ENCODE peak calls at places on chromosomes 6 and 20, in ten cellular contexts. I, T, L, W, Z, R, M, B, S and Q are unnamed samples.

GRCh38 chr6:5078121-5078695 is 6.9 kb upstream of the PPP1R3G start:
- DNase-seq in B (no peak), L (peak), T (no peak), Z (no peak), R (peak), I (no peak), W (peak), S (no peak), M (no peak), Q (no peak)

GRCh38 chr6:83365931-83366330 is 64.9 kb downstream of the ME1 start:
- DNase-seq in T (no peak), L (no peak), B (no peak), W (no peak), R (no peak), M (no peak), Z (no peak), I (no peak), S (no peak), Q (no peak)

GRCh38 chr6:170147056-170147787 is 143.7 kb downstream of the DLL1 start:
- DNase-seq in B (no peak), Z (no peak), W (no peak), T (no peak), M (no peak), S (no peak), R (no peak), I (no peak), L (no peak), Q (no peak)

GRCh38 chr6:85674604-85675003 is 31.9 kb upstream of the SYNCRIP start:
- DNase-seq in W (no peak), B (no peak), I (no peak), S (no peak), L (no peak), M (no peak), Z (no peak), T (no peak), R (no peak), Q (no peak)

GRCh38 chr6:27871919-27872633 is 40.1 kb downstream of the OR2B2 start:
- DNase-seq in M (peak), L (peak), T (peak), S (peak), Z (no peak), W (peak), B (peak), R (peak), I (peak), Q (peak)

GRCh38 chr6:36442083-36442670 is 477 bp downstream of the PXT1 start:
- DNase-seq in T (no peak), L (no peak), I (no peak), W (no peak), B (no peak), Z (no peak), M (no peak), R (no peak), S (no peak), Q (no peak)

GRCh38 chr6:67914419-67914818 is 720.7 kb upstream of the ADGRB3 start:
- DNase-seq in I (no peak), L (no peak), R (no peak), Z (no peak), B (no peak), W (no peak), M (no peak), T (no peak), S (no peak), Q (no peak)

GRCh38 chr20:3802524-3803239 is 6.6 kb downstream of the CDC25B start:
- DNase-seq in I (no peak), W (no peak), R (no peak), T (no peak), Z (no peak), M (no peak), L (no peak), B (no peak), S (no peak), Q (no peak)

GRCh38 chr20:21048841-21049273 is 57.3 kb downstream of the LINC00237 start:
- DNase-seq in L (peak), R (peak), M (peak), S (peak), B (no peak), Z (no peak), I (no peak), W (peak), T (peak), Q (peak)

GRCh38 chr6:43299338-43300293 is 1.6 kb downstream of the SLC22A7 start:
- DNase-seq in L (no peak), S (no peak), T (no peak), R (no peak), Z (peak), I (no peak), M (no peak), B (no peak), W (peak), Q (no peak)

GRCh38 chr6:15331143-15331542 is 85.3 kb downstream of the JARID2 start:
- DNase-seq in M (no peak), L (no peak), T (no peak), Z (no peak), I (no peak), B (no peak), W (no peak), S (no peak), R (no peak), Q (no peak)

GRCh38 chr20:43681468-43681942 is 14.6 kb downstream of the MYBL2 start:
- DNase-seq in B (no peak), L (peak), I (no peak), Z (no peak), S (no peak), R (no peak), W (peak), M (no peak), T (no peak), Q (no peak)

GRCh38 chr20:50293244-50294139 is 102.9 kb downstream of the CEBPB start:
- DNase-seq in M (no peak), Z (no peak), S (no peak), W (no peak), T (no peak), B (no peak), R (no peak), L (no peak), I (no peak), Q (no peak)

GRCh38 chr6:160279850-160280249 is 21.2 kb upstream of the SLC22A2 start:
- DNase-seq in S (no peak), W (no peak), I (no peak), B (no peak), R (no peak), Z (no peak), T (no peak), L (no peak), M (no peak), Q (no peak)

GRCh38 chr20:23320317-23320716 is 30.3 kb upstream of the NXT1 start:
- DNase-seq in R (no peak), B (no peak), W (no peak), M (no peak), S (no peak), L (no peak), I (no peak), T (no peak), Z (no peak), Q (no peak)

GRCh38 chr6:47629954-47630353 is 68.4 kb upstream of the ADGRF4 start:
- DNase-seq in B (no peak), S (no peak), T (no peak), I (no peak), R (no peak), Z (no peak), W (no peak), L (no peak), M (no peak), Q (no peak)

GRCh38 chr6:117592983-117593759 is 9.1 kb downstream of the GOPC start:
- DNase-seq in I (no peak), L (no peak), T (no peak), W (no peak), S (no peak), R (no peak), Z (no peak), M (no peak), B (no peak), Q (no peak)

GRCh38 chr20:43507150-43508080 is at the start of gene L3MBTL1:
- DNase-seq in W (peak), L (peak), M (peak), R (peak), B (no peak), T (no peak), Z (peak), S (no peak), I (no peak), Q (peak)

GRCh38 chr20:507006-507758 is 36.4 kb downstream of the CSNK2A1 start:
- DNase-seq in M (no peak), I (no peak), L (no peak), S (no peak), T (no peak), W (no peak), R (no peak), Z (no peak), B (no peak), Q (no peak)

GRCh38 chr6:24766685-24767462 is 7.9 kb upstream of the GMNN start:
- DNase-seq in I (no peak), Z (no peak), S (no peak), B (no peak), R (peak), W (peak), L (no peak), T (no peak), M (no peak), Q (no peak)

GRCh38 chr6:116773886-116774285 is 8.4 kb upstream of the FAM162B start:
- DNase-seq in L (no peak), M (no peak), W (no peak), I (no peak), R (no peak), S (no peak), T (no peak), Z (no peak), B (no peak), Q (no peak)

GRCh38 chr6:1554881-1555569 is 54.7 kb upstream of the FOXC1 start:
- DNase-seq in M (no peak), I (peak), W (peak), B (no peak), L (no peak), T (peak), Z (peak), R (peak), S (peak), Q (peak)

GRCh38 chr6:158219229-158219628 is 51.1 kb downstream of the GTF2H5 start:
- DNase-seq in I (no peak), W (no peak), M (no peak), L (no peak), S (no peak), T (no peak), R (no peak), Z (no peak), B (no peak), Q (no peak)

GRCh38 chr20:61099786-61100185 is 152.3 kb upstream of the CDH4 start:
- DNase-seq in I (no peak), L (no peak), T (no peak), S (no peak), W (no peak), Z (no peak), M (no peak), B (no peak), R (no peak), Q (no peak)

GRCh38 chr6:25660512-25660911 is 8.5 kb downstream of the SCGN start:
- DNase-seq in W (no peak), M (no peak), S (no peak), L (peak), I (no peak), T (no peak), Z (no peak), R (peak), B (no peak), Q (no peak)

GRCh38 chr20:47989957-47990356 is 204.7 kb upstream of the SULF2 start:
- DNase-seq in W (no peak), L (no peak), Z (no peak), B (no peak), M (no peak), S (no peak), T (no peak), I (no peak), R (no peak), Q (no peak)

GRCh38 chr20:36045373-36045714 is 77.0 kb downstream of the CNBD2 start:
- DNase-seq in M (no peak), B (no peak), R (no peak), L (no peak), S (no peak), Z (no peak), W (no peak), I (no peak), T (no peak), Q (no peak)

GRCh38 chr20:8709627-8710026 is 359.3 kb upstream of the PLCB4 start:
- DNase-seq in R (no peak), Z (no peak), W (no peak), L (no peak), M (no peak), B (no peak), T (no peak), S (no peak), I (no peak), Q (no peak)

GRCh38 chr6:99121748-99122147 is 174.0 kb upstream of the FBXL4 start:
- DNase-seq in Z (no peak), I (no peak), T (no peak), M (no peak), B (no peak), W (no peak), S (no peak), R (no peak), L (no peak), Q (no peak)

GRCh38 chr6:15752820-15753219 is 90.0 kb upstream of the DTNBP1 start:
- DNase-seq in S (no peak), I (no peak), Z (no peak), R (no peak), L (peak), M (no peak), W (no peak), B (no peak), T (no peak), Q (no peak)

GRCh38 chr6:10404799-10405524 is 9.9 kb downstream of the TFAP2A start:
- DNase-seq in W (no peak), L (no peak), Z (no peak), R (no peak), S (no peak), I (no peak), B (no peak), M (no peak), T (no peak), Q (no peak)

GRCh38 chr6:75502884-75503283 is 9.3 kb upstream of the FILIP1 start:
- DNase-seq in M (no peak), W (no peak), L (no peak), R (no peak), Z (no peak), S (no peak), B (no peak), T (no peak), I (no peak), Q (no peak)

GRCh38 chr6:21264288-21264818 is 329.2 kb upstream of the SOX4 start:
- DNase-seq in L (no peak), M (no peak), W (peak), R (no peak), S (no peak), T (no peak), I (no peak), Z (no peak), B (no peak), Q (no peak)

GRCh38 chr6:22253955-22254655 is 42.7 kb downstream of the PRL start:
- DNase-seq in M (peak), Z (no peak), R (no peak), I (no peak), S (no peak), W (no peak), B (no peak), T (no peak), L (no peak), Q (no peak)

GRCh38 chr6:25324076-25324762 is 45.0 kb downstream of the CARMIL1 start:
- DNase-seq in T (no peak), S (no peak), L (no peak), Z (no peak), B (no peak), M (no peak), R (no peak), W (no peak), I (no peak), Q (no peak)

GRCh38 chr6:23659125-23659524 is 466.9 kb upstream of the NRSN1 start:
- DNase-seq in L (peak), S (no peak), W (no peak), R (peak), B (no peak), T (no peak), M (peak), Z (no peak), I (no peak), Q (peak)

GRCh38 chr20:63094767-63095499 is 88.2 kb upstream of the BHLHE23 start:
- DNase-seq in B (no peak), I (peak), W (no peak), L (no peak), M (no peak), Z (peak), T (no peak), S (no peak), R (no peak), Q (peak)

GRCh38 chr6:89729818-89730217 is 89.8 kb downstream of the MDN1 start:
- DNase-seq in R (no peak), S (no peak), M (no peak), W (no peak), L (no peak), Z (no peak), B (no peak), I (no peak), T (no peak), Q (no peak)

GRCh38 chr20:57665589-57665971 is 44.2 kb downstream of the PMEPA1 start:
- DNase-seq in T (no peak), R (no peak), L (no peak), I (peak), Z (no peak), B (no peak), S (no peak), M (no peak), W (no peak), Q (no peak)

GRCh38 chr6:34025851-34026250 is 120.0 kb downstream of the GRM4 start:
- DNase-seq in L (peak), S (no peak), R (no peak), T (no peak), M (no peak), Z (no peak), W (no peak), B (no peak), I (no peak), Q (no peak)